ENCODE peak calls at places on chromosomes 11 and 22, in ten cellular contexts. One of them, this sample, is unnamed.

GRCh38 chr11:119375629-119376196 is 5.8 kb downstream of the USP2 start:
- DNase-seq in uterus: peak; percentile 94
- DNase-seq in heart left ventricle: peak; percentile 93
- DNase-seq in HCT116: no peak
- DNase-seq in testis: peak; percentile 90
- DNase-seq in cardiac muscle cell: peak; percentile 77
- DNase-seq in IMR-90: peak; percentile 86
- DNase-seq in psoas muscle: peak; percentile 95
- DNase-seq in thoracic aorta: peak; percentile 38
- DNase-seq in gastrocnemius medialis: peak; percentile 88
- DNase-seq in this sample: no peak

GRCh38 chr11:69378303-69379141 is 84.6 kb downstream of the MYEOV start:
- DNase-seq in IMR-90: no peak
- DNase-seq in thoracic aorta: no peak
- DNase-seq in heart left ventricle: peak; percentile 21
- DNase-seq in HCT116: no peak
- DNase-seq in uterus: no peak
- DNase-seq in gastrocnemius medialis: no peak
- DNase-seq in testis: no peak
- DNase-seq in psoas muscle: peak; percentile 35
- DNase-seq in cardiac muscle cell: no peak
- DNase-seq in this sample: no peak

GRCh38 chr11:66051766-66052663 is at the start of gene SF3B2:
- DNase-seq in psoas muscle: peak; percentile 99
- DNase-seq in gastrocnemius medialis: peak; percentile 97
- DNase-seq in cardiac muscle cell: peak; percentile 99
- DNase-seq in uterus: peak; percentile 96
- DNase-seq in HCT116: peak; percentile 96
- DNase-seq in IMR-90: peak; percentile 98
- DNase-seq in testis: peak; percentile 99
- DNase-seq in thoracic aorta: peak; percentile 88
- DNase-seq in heart left ventricle: peak; percentile 99
- DNase-seq in this sample: peak; percentile 98

GRCh38 chr22:46072030-46072881 is 78.1 kb upstream of the PPARA start:
- DNase-seq in testis: peak; percentile 44
- DNase-seq in psoas muscle: peak; percentile 83
- DNase-seq in HCT116: no peak
- DNase-seq in heart left ventricle: peak; percentile 70
- DNase-seq in gastrocnemius medialis: peak; percentile 56
- DNase-seq in uterus: peak; percentile 47
- DNase-seq in thoracic aorta: no peak
- DNase-seq in IMR-90: peak; percentile 61
- DNase-seq in cardiac muscle cell: peak; percentile 70
- DNase-seq in this sample: peak; percentile 74

GRCh38 chr11:29272019-29272654 is 744.7 kb downstream of the KCNA4 start:
- DNase-seq in thoracic aorta: no peak
- DNase-seq in cardiac muscle cell: peak; percentile 63
- DNase-seq in gastrocnemius medialis: no peak
- DNase-seq in heart left ventricle: no peak
- DNase-seq in HCT116: peak; percentile 38
- DNase-seq in psoas muscle: peak; percentile 21
- DNase-seq in IMR-90: peak; percentile 55
- DNase-seq in testis: no peak
- DNase-seq in uterus: no peak
- DNase-seq in this sample: no peak

GRCh38 chr11:61983419-61983818 is 16.0 kb upstream of the FTH1 start:
- DNase-seq in heart left ventricle: peak; percentile 74
- DNase-seq in psoas muscle: no peak
- DNase-seq in uterus: no peak
- DNase-seq in testis: peak; percentile 95
- DNase-seq in HCT116: no peak
- DNase-seq in thoracic aorta: no peak
- DNase-seq in cardiac muscle cell: no peak
- DNase-seq in gastrocnemius medialis: no peak
- DNase-seq in IMR-90: no peak
- DNase-seq in this sample: no peak

GRCh38 chr11:12810497-12810896 is 136.3 kb downstream of the TEAD1 start:
- DNase-seq in uterus: no peak
- DNase-seq in heart left ventricle: no peak
- DNase-seq in HCT116: no peak
- DNase-seq in cardiac muscle cell: peak; percentile 87
- DNase-seq in psoas muscle: no peak
- DNase-seq in gastrocnemius medialis: no peak
- DNase-seq in testis: peak; percentile 61
- DNase-seq in IMR-90: peak; percentile 64
- DNase-seq in thoracic aorta: no peak
- DNase-seq in this sample: no peak

GRCh38 chr11:69227271-69227670 is 66.7 kb upstream of the MYEOV start:
- DNase-seq in gastrocnemius medialis: no peak
- DNase-seq in IMR-90: no peak
- DNase-seq in cardiac muscle cell: no peak
- DNase-seq in thoracic aorta: no peak
- DNase-seq in testis: no peak
- DNase-seq in uterus: no peak
- DNase-seq in psoas muscle: no peak
- DNase-seq in HCT116: no peak
- DNase-seq in heart left ventricle: no peak
- DNase-seq in this sample: no peak

GRCh38 chr11:8180469-8180868 is 11.6 kb upstream of the RIC3 start:
- DNase-seq in IMR-90: no peak
- DNase-seq in heart left ventricle: no peak
- DNase-seq in psoas muscle: no peak
- DNase-seq in gastrocnemius medialis: no peak
- DNase-seq in HCT116: no peak
- DNase-seq in thoracic aorta: no peak
- DNase-seq in testis: no peak
- DNase-seq in cardiac muscle cell: no peak
- DNase-seq in uterus: no peak
- DNase-seq in this sample: no peak

GRCh38 chr11:87251560-87251959 is 213.8 kb downstream of the TMEM135 start:
- DNase-seq in psoas muscle: no peak
- DNase-seq in HCT116: no peak
- DNase-seq in uterus: no peak
- DNase-seq in gastrocnemius medialis: no peak
- DNase-seq in cardiac muscle cell: no peak
- DNase-seq in heart left ventricle: no peak
- DNase-seq in testis: no peak
- DNase-seq in IMR-90: peak; percentile 13
- DNase-seq in thoracic aorta: no peak
- DNase-seq in this sample: no peak

GRCh38 chr11:13207665-13208594 is 69.7 kb upstream of the BMAL1 start:
- DNase-seq in IMR-90: peak; percentile 84
- DNase-seq in heart left ventricle: peak; percentile 41
- DNase-seq in psoas muscle: no peak
- DNase-seq in cardiac muscle cell: peak; percentile 95
- DNase-seq in uterus: peak; percentile 28
- DNase-seq in HCT116: no peak
- DNase-seq in thoracic aorta: no peak
- DNase-seq in gastrocnemius medialis: no peak
- DNase-seq in testis: no peak
- DNase-seq in this sample: peak; percentile 55

GRCh38 chr11:87926250-87926970 is 248.8 kb downstream of the RAB38 start:
- DNase-seq in thoracic aorta: no peak
- DNase-seq in heart left ventricle: no peak
- DNase-seq in IMR-90: peak; percentile 49
- DNase-seq in uterus: no peak
- DNase-seq in psoas muscle: no peak
- DNase-seq in gastrocnemius medialis: no peak
- DNase-seq in testis: no peak
- DNase-seq in HCT116: peak; percentile 80
- DNase-seq in cardiac muscle cell: peak; percentile 62
- DNase-seq in this sample: no peak

GRCh38 chr11:102727890-102728289 is 3.1 kb upstream of the MMP8 start:
- DNase-seq in cardiac muscle cell: peak; percentile 45
- DNase-seq in testis: no peak
- DNase-seq in heart left ventricle: no peak
- DNase-seq in psoas muscle: no peak
- DNase-seq in HCT116: no peak
- DNase-seq in uterus: no peak
- DNase-seq in gastrocnemius medialis: no peak
- DNase-seq in IMR-90: peak; percentile 96
- DNase-seq in thoracic aorta: no peak
- DNase-seq in this sample: no peak

DNA sequence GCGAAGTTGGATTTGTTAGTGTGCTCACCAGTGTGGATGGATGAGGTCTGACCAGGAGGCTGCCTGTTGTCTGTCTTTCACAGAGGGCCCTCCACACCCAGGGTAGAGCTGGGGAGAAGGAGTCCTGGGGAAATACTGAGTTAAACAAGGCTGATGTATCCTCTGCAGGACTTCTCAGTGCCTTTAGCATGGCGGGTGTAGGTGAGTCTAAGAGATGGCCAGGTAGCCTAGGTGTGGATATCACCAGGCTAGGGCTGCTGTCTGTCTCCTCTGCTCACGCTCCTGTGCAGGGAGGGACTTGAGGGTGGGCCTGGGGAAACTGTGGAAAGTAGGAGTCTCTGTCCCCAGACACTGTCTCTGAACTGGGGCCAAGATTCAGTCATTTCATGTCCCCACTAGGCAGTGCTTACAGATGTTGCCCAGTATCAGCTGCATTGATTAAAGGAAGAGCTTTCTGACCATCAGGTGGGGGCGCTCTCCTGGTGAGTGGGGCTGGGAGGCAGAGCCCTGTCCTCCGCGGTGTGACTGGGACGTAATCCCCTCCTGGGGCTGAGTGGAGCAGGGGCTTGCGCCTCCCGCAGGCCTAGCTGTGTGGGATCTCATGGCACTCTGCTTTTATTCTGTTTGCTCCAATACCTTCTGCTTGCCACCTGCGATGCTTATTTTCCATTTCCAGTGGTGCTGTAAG is 35.5 kb upstream of the CCDC188 start:
- DNase-seq in heart left ventricle: no peak
- DNase-seq in gastrocnemius medialis: no peak
- DNase-seq in psoas muscle: no peak
- DNase-seq in IMR-90: no peak
- DNase-seq in thoracic aorta: no peak
- DNase-seq in HCT116: no peak
- DNase-seq in testis: no peak
- DNase-seq in uterus: no peak
- DNase-seq in cardiac muscle cell: no peak
- DNase-seq in this sample: no peak
- TF ChIP-seq CTCF in heart left ventricle: no peak
- TF ChIP-seq CTCF in gastrocnemius medialis: no peak
- TF ChIP-seq CTCF in psoas muscle: no peak
- TF ChIP-seq CTCF in IMR-90: peak; percentile 15
- TF ChIP-seq CTCF in thoracic aorta: no peak
- TF ChIP-seq CTCF in HCT116: peak; percentile 31
- TF ChIP-seq CTCF in testis: no peak
- TF ChIP-seq CTCF in uterus: no peak
- TF ChIP-seq CTCF in cardiac muscle cell: peak; percentile 7
- TF ChIP-seq CTCF in this sample: no peak

DNA sequence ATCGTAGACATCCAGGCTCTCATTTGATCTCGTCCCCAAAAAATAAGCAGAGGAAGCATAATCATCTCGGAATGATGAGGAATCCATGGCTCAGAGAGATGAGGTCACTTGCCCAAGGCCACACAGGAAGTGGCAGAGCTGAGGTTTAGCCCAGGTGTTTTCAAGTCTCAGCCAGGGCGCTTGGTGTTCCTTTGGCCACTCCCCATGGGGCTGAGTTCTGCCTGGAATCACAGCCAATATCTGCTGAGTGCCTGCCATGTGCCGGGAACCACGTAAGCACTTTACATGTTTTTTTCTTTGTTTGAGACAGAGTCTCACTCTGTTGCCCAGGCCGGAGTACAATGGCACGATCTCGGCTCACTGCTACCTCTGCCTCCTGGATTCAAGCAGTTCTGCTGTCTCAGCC is 29.5 kb upstream of the MYH9 start:
- DNase-seq in testis: no peak
- DNase-seq in cardiac muscle cell: no peak
- DNase-seq in HCT116: no peak
- DNase-seq in uterus: no peak
- DNase-seq in psoas muscle: no peak
- DNase-seq in IMR-90: peak; percentile 73
- DNase-seq in thoracic aorta: no peak
- DNase-seq in heart left ventricle: no peak
- DNase-seq in gastrocnemius medialis: no peak
- DNase-seq in this sample: peak; percentile 69
- H3K27ac ChIP-seq in testis: no peak overlapping the region
- H3K27ac ChIP-seq in cardiac muscle cell: no peak overlapping the region
- H3K27ac ChIP-seq in HCT116: no peak overlapping the region
- H3K27ac ChIP-seq in uterus: no peak overlapping the region
- H3K27ac ChIP-seq in psoas muscle: no peak overlapping the region
- H3K27ac ChIP-seq in IMR-90: peak overlapping the region; percentile 16
- H3K27ac ChIP-seq in thoracic aorta: no peak overlapping the region
- H3K27ac ChIP-seq in heart left ventricle: no peak overlapping the region
- H3K27ac ChIP-seq in gastrocnemius medialis: no peak overlapping the region
- H3K27ac ChIP-seq in this sample: peak overlapping the region; percentile 20

GRCh38 chr11:110253525-110253924 is 42.9 kb downstream of the RDX start:
- DNase-seq in psoas muscle: no peak
- DNase-seq in HCT116: no peak
- DNase-seq in gastrocnemius medialis: no peak
- DNase-seq in thoracic aorta: no peak
- DNase-seq in testis: no peak
- DNase-seq in IMR-90: no peak
- DNase-seq in uterus: no peak
- DNase-seq in cardiac muscle cell: no peak
- DNase-seq in heart left ventricle: no peak
- DNase-seq in this sample: no peak
- H3K36me3 ChIP-seq in psoas muscle: no peaks in the 10 kb centered on the region
- H3K36me3 ChIP-seq in HCT116: peaks cover 16% of the 10 kb centered on the region
- H3K36me3 ChIP-seq in gastrocnemius medialis: peaks cover 17% of the 10 kb centered on the region
- H3K36me3 ChIP-seq in thoracic aorta: peaks cover 14% of the 10 kb centered on the region
- H3K36me3 ChIP-seq in testis: no peaks in the 10 kb centered on the region
- H3K36me3 ChIP-seq in IMR-90: peaks cover 15% of the 10 kb centered on the region
- H3K36me3 ChIP-seq in uterus: no peaks in the 10 kb centered on the region
- H3K36me3 ChIP-seq in cardiac muscle cell: peaks cover 59% of the 10 kb centered on the region
- H3K36me3 ChIP-seq in heart left ventricle: peaks cover 9% of the 10 kb centered on the region
- H3K36me3 ChIP-seq in this sample: peaks cover 10% of the 10 kb centered on the region

DNA sequence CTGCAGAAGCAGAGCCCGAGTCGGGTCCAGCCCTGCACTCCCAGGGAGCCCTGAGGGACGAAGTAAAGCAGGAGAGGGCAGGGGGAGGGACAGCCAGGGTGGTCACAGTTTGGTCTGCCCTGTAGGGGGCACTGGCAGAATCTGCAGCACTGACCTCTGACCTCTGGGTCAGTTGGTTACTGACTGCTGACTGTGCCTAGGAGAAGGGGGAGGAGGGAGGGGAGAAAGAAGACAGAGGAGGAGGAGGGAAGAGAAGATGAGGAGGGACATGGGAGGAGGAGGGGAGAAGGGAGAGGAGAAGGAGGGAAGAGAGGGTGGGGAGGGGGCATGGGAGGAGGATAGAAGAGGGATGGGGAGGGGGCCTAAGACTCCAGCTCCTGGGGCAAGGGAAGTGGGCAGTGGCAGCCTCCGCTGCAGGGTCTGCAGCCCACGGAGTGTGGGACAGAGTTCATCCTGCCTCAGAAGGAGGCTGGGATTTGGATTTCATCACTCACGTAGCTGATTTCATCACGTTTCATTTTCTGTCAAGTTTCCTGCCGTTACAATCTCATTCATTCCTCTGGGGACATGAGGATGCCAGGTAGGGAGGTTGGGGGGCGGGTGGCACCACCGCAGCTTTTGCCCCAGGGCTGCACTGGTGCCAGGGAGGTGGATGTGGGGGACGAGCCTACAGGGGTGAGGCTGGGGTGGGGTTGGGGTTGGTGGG is 55.2 kb downstream of the FLRT1 start:
- DNase-seq in IMR-90: peak; percentile 43
- DNase-seq in heart left ventricle: no peak
- DNase-seq in thoracic aorta: no peak
- DNase-seq in uterus: no peak
- DNase-seq in cardiac muscle cell: peak; percentile 82
- DNase-seq in psoas muscle: no peak
- DNase-seq in HCT116: no peak
- DNase-seq in gastrocnemius medialis: no peak
- DNase-seq in testis: no peak
- DNase-seq in this sample: no peak
- TF ChIP-seq CTCF in IMR-90: no peak
- TF ChIP-seq CTCF in heart left ventricle: no peak
- TF ChIP-seq CTCF in thoracic aorta: no peak
- TF ChIP-seq CTCF in uterus: no peak
- TF ChIP-seq CTCF in cardiac muscle cell: peak; percentile 1
- TF ChIP-seq CTCF in psoas muscle: no peak
- TF ChIP-seq CTCF in HCT116: no peak
- TF ChIP-seq CTCF in gastrocnemius medialis: no peak
- TF ChIP-seq CTCF in testis: no peak
- TF ChIP-seq CTCF in this sample: no peak

This sample was measured in lung.